ENCODE peak calls at places on chromosome 15, in six cellular contexts. Q, Y, T, W, C and Z are unnamed samples.

GRCh38 chr15:74869726-74870407 is 3.3 kb downstream of the SCAMP2 start:
- DNase-seq in Y (no peak), T (no peak), Q (no peak), W (no peak), C (peak; percentile 82), Z (peak; percentile 69)

GRCh38 chr15:66189291-66189690 is 64.3 kb downstream of the MEGF11 start:
- DNase-seq in Y (no peak), T (no peak), Q (no peak), W (no peak), C (peak; percentile 4), Z (no peak)

GRCh38 chr15:90646662-90647305 is 70.4 kb upstream of the BLM start:
- DNase-seq in C (no peak), Q (no peak), T (no peak), W (no peak), Y (no peak), Z (no peak)

GRCh38 chr15:73849641-73850040 is 23.7 kb upstream of the TBC1D21 start:
- DNase-seq in C (no peak), W (no peak), Y (no peak), T (no peak), Q (peak; percentile 46), Z (no peak)

GRCh38 chr15:76223521-76223920 is 87.7 kb downstream of the ETFA start:
- DNase-seq in Q (no peak), Y (no peak), C (no peak), W (no peak), T (no peak), Z (no peak)

GRCh38 chr15:84079885-84080777 is 155.4 kb upstream of the GOLGA6L4 start:
- DNase-seq in C (peak; percentile 65), W (no peak), T (peak; percentile 4), Q (peak; percentile 26), Y (no peak), Z (no peak)

GRCh38 chr15:35443376-35443775 is 102.6 kb downstream of the DPH6 start:
- DNase-seq in W (no peak), Y (no peak), C (no peak), Q (no peak), T (no peak), Z (no peak)

GRCh38 chr15:28725556-28725955 is 13.3 kb upstream of the GOLGA8M start:
- DNase-seq in Q (no peak), T (no peak), W (no peak), C (no peak), Y (no peak), Z (no peak)

GRCh38 chr15:75817151-75817935 is 25.9 kb upstream of the UBE2Q2 start:
- DNase-seq in W (no peak), Q (no peak), Y (no peak), C (no peak), T (no peak), Z (no peak)

GRCh38 chr15:66164788-66165187 is 88.8 kb downstream of the MEGF11 start:
- DNase-seq in T (no peak), Y (no peak), W (no peak), Q (no peak), C (peak; percentile 15), Z (no peak)

GRCh38 chr15:78082743-78083110 is 5.2 kb upstream of the TBC1D2B start:
- DNase-seq in C (no peak), W (no peak), Y (no peak), Q (peak; percentile 5), T (no peak), Z (no peak)

GRCh38 chr15:38691951-38692788 is 127.6 kb upstream of the RASGRP1 start:
- DNase-seq in W (no peak), T (no peak), C (no peak), Q (no peak), Y (no peak), Z (no peak)

GRCh38 chr15:39530446-39531342 is 50.2 kb upstream of the THBS1 start:
- DNase-seq in Q (no peak), W (no peak), T (no peak), C (no peak), Y (no peak), Z (no peak)

GRCh38 chr15:31853370-31853769 is 176.9 kb upstream of the CHRNA7 start:
- DNase-seq in Y (no peak), T (no peak), C (no peak), Q (no peak), W (no peak), Z (no peak)

GRCh38 chr15:80526556-80527340 is 122.6 kb downstream of the ARNT2 start:
- DNase-seq in T (no peak), Y (no peak), W (no peak), Q (no peak), C (no peak), Z (no peak)
- H3K27ac ChIP-seq in T (no peak overlapping the region), Y (no peak overlapping the region), W (no peak overlapping the region), Q (no peak overlapping the region), C (peak overlapping the region; percentile 30), Z (no peak overlapping the region)

DNA sequence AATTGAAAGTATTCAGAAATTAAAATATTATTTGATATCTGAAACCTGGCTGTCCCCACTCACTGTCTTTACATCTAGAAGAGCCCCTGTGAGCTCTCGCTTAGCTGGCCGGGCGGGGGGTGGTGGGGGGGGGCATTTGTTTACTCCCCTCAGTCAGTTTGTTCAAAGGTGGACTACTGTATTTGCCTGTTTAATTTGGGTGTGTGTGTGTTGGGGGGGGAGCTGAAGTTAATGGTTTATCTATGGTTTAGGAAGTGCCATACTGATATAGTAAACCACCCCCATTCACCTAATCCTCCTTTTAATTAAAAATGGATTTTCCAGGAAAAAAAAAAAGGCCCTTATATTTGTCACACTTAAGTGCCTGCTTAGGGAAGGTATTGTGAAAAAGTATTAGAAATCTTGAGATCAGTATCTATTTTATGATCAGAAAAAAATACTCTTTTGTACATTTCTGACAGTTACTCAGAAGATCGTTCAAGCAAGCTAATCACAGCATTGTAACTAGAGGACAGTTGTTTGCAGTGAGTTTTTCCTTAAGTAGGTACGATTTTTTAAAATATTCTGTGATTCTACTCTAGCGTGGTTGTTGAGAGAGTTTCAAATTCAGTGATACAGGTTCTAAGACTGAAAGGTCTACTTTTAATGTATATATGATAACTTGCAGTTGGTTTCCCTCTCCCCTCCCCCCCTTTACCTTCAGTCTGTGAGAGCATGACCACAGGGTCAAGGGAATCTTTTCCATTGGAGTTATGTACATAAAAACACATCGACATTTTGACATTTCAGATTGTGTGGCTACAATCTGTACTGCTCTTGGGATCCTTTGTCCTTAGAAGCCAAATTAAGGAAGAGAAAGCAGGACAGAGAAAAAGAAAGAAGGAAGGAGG is 8.5 kb downstream of the NR2F2 start:
- DNase-seq in C (no peak), Y (no peak), T (no peak), W (peak; percentile 44), Q (no peak), Z (peak; percentile 16)
- H3K27ac ChIP-seq in C (peak overlapping the region; percentile 94), Y (peak overlapping the region; percentile 90), T (no peak overlapping the region), W (peak overlapping the region; percentile 88), Q (peak overlapping the region; percentile 88), Z (no peak overlapping the region)

DNA sequence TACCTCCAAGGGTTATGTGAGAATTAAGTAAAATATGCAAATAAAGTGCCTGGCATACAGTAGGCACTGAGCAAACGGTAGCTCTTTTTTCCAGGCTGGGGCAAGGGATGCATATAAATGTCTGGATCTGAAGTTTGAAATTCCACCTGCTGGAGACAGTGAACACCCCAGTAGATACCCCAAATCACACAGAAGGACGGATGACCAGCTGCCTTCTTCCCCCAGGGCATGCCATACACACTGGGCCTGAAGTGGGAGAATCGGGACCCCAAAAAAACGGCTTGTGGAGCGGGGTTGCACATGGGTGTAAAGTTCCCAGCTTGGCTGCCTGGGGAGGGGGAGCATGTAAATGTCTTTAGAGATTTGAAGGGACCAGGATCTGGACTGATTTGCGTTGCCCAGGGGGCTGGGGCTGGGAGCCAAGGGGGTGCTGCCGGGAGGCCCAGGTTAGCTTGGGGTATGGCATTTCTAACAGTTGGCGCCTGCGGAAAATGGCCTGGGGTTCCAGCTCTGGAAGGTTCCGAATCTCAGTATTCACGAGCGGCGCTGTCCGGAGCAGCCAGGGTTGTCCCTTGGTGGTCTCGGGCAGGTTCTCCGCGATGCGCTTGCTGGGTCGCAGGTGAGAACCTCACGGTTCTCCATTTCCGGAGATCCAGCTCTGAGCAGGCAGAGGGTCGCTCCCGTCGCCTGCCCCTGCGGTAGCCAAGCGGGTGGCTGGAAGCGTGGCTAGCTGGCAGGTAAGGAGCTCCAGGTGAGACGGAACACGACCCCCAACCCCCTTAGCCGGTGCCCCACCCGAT is 42.6 kb upstream of the POLG start:
- DNase-seq in C (no peak), Q (no peak), T (no peak), W (no peak), Y (no peak), Z (no peak)
- H3K27ac ChIP-seq in C (no peak overlapping the region), Q (no peak overlapping the region), T (no peak overlapping the region), W (no peak overlapping the region), Y (no peak overlapping the region), Z (no peak overlapping the region)

DNA sequence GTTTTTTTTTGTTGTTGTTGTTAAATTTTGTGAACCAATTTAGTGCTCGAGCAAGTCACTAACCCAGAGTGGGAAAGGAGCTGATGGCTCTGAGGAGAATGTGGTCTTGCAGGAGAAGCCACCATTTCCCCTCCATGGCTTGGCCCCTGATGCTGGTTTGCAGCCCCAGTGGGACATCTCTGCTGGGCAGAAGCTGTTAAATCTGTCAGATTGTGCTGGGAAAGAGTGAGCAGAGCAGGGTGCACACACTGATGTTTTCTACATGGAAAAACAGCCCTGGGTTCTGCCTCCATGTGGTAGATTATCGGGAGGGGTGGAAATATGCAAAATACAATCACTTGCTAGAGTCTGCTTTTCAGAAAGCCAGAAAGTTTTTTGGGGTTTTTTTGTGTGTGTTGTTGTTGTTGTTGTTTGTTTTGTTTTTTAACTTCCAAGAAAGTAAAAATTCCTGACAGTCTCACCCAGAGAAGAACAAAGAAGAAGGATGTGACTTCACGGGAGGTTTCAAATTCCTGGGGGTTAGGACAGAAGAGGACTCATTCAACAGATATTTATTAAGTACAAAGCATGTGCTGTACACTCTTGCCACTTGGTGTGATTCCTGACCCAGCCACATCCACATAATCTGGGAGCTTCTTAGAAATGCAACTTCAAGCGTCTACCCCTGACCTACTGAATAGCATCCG is 133.7 kb downstream of the FOXB1 start:
- DNase-seq in C (no peak), T (no peak), Q (no peak), Y (no peak), W (peak; percentile 31), Z (no peak)
- H3K27ac ChIP-seq in C (no peak overlapping the region), T (no peak overlapping the region), Q (no peak overlapping the region), Y (no peak overlapping the region), W (no peak overlapping the region), Z (no peak overlapping the region)

DNA sequence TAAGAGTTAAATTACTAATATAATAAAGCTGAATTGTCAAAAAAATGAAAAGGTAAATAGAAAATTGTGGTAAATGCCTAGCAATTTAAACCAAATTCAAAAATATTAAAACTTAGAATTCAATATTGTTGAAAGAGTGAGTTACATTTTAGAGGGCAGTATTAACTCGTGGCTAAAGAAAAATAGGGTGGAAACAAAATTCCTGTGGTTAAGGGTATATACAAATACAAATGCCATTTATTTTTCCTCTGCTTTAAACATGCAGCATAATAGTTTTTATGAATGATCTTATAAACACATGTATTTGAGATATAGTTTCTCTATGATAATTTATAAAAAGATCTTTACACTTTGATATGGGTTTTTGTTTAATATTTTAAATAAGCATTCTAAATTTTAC is 79.0 kb downstream of the NEDD4 start:
- DNase-seq in Y (no peak), W (no peak), T (no peak), Q (no peak), C (no peak), Z (no peak)
- H3K27ac ChIP-seq in Y (no peak overlapping the region), W (no peak overlapping the region), T (no peak overlapping the region), Q (no peak overlapping the region), C (no peak overlapping the region), Z (no peak overlapping the region)

GRCh38 chr15:94272251-94272898 is 41.0 kb downstream of the MCTP2 start:
- DNase-seq in C (no peak), Y (no peak), W (no peak), T (no peak), Q (no peak), Z (no peak)
- H3K27ac ChIP-seq in C (no peak overlapping the region), Y (no peak overlapping the region), W (no peak overlapping the region), T (no peak overlapping the region), Q (no peak overlapping the region), Z (no peak overlapping the region)